ENCODE peak calls at places on chromosomes 16 and 17, in six cellular contexts. W is mammary epithelial cell, L is OCI-LY7, T is transverse colon, C is right atrium auricular region, G is heart right ventricle. Q is an unnamed sample.

GRCh38 chr16:66207864-66208226 is 158.6 kb upstream of the CDH5 start:
- DNase-seq in W (no peak), L (no peak), T (no peak), C (no peak), G (no peak), Q (no peak)

GRCh38 chr16:83475108-83475507 is 332.7 kb upstream of the HSBP1 start:
- DNase-seq in W (no peak), L (no peak), T (no peak), C (no peak), G (no peak), Q (no peak)

GRCh38 chr17:59725691-59726090 is 18.2 kb downstream of the VMP1 start:
- DNase-seq in W (no peak), L (no peak), T (no peak), C (no peak), G (no peak), Q (no peak)

GRCh38 chr17:66290097-66290722 is 12.2 kb upstream of the PRKCA start:
- DNase-seq in W (no peak), L (peak; percentile 26), T (no peak), C (no peak), G (no peak), Q (no peak)

GRCh38 chr16:55498101-55498500 is 10.8 kb upstream of the LPCAT2 start:
- DNase-seq in W (no peak), L (no peak), T (no peak), C (peak; percentile 56), G (no peak), Q (no peak)

GRCh38 chr16:23948949-23949392 is 113.2 kb downstream of the PRKCB start:
- DNase-seq in W (no peak), L (no peak), T (peak; percentile 53), C (no peak), G (no peak), Q (peak; percentile 19)

GRCh38 chr17:77332981-77333685 is 192.4 kb downstream of the SEC14L1 start:
- DNase-seq in W (peak; percentile 90), L (peak; percentile 63), T (no peak), C (peak; percentile 50), G (no peak), Q (peak; percentile 40)

GRCh38 chr16:3074860-3075545 is 9.6 kb downstream of the IL32 start:
- DNase-seq in W (no peak), L (peak; percentile 83), T (peak; percentile 63), C (no peak), G (no peak), Q (no peak)

GRCh38 chr17:59858167-59858790 is 34.5 kb downstream of the TUBD1 start:
- DNase-seq in W (no peak), L (no peak), T (no peak), C (no peak), G (no peak), Q (no peak)

GRCh38 chr17:7838291-7839075 is 4.5 kb downstream of the KDM6B start:
- DNase-seq in W (no peak), L (peak; percentile 91), T (peak; percentile 53), C (no peak), G (no peak), Q (peak; percentile 73)

GRCh38 chr16:17467923-17468540 is 2.7 kb downstream of the XYLT1 start:
- DNase-seq in W (peak; percentile 6), L (peak; percentile 63), T (peak; percentile 80), C (peak; percentile 74), G (peak; percentile 44), Q (peak; percentile 79)

GRCh38 chr17:29176500-29177351 is 3.5 kb downstream of the MYO18A start:
- DNase-seq in W (peak; percentile 64), L (peak; percentile 78), T (peak; percentile 82), C (no peak), G (peak; percentile 56), Q (no peak)

GRCh38 chr17:37714897-37715296 is 30.0 kb downstream of the HNF1B start:
- DNase-seq in W (no peak), L (no peak), T (no peak), C (no peak), G (no peak), Q (no peak)

GRCh38 chr17:42563543-42563942 is 1.6 kb downstream of the COASY start:
- DNase-seq in W (peak; percentile 51), L (no peak), T (peak; percentile 40), C (no peak), G (no peak), Q (no peak)

GRCh38 chr17:51166987-51167931 is 1.0 kb downstream of the NME2 start:
- DNase-seq in W (peak; percentile 36), L (peak; percentile 78), T (peak; percentile 64), C (peak; percentile 21), G (peak; percentile 56), Q (no peak)

GRCh38 chr17:43719578-43719977 is 39.0 kb downstream of the SOST start:
- DNase-seq in W (no peak), L (no peak), T (no peak), C (no peak), G (no peak), Q (no peak)

GRCh38 chr16:27253526-27253930 is 15.0 kb downstream of the NSMCE1 start:
- DNase-seq in W (peak; percentile 85), L (no peak), T (no peak), C (peak; percentile 57), G (no peak), Q (no peak)

GRCh38 chr17:49964539-49965521 is 4.2 kb upstream of the DLX4 start:
- DNase-seq in W (no peak), L (no peak), T (no peak), C (no peak), G (no peak), Q (no peak)

GRCh38 chr17:58755577-58756245 is at the start of gene PPM1E:
- DNase-seq in W (peak; percentile 16), L (peak; percentile 66), T (peak; percentile 12), C (no peak), G (peak; percentile 34), Q (no peak)

GRCh38 chr16:17803625-17804410 is 333.1 kb upstream of the XYLT1 start:
- DNase-seq in W (no peak), L (no peak), T (no peak), C (no peak), G (no peak), Q (no peak)

GRCh38 chr16:81626181-81626674 is 152.9 kb upstream of the PLCG2 start:
- DNase-seq in W (peak; percentile 76), L (no peak), T (no peak), C (no peak), G (no peak), Q (no peak)

GRCh38 chr17:67126983-67127382 is 82.6 kb downstream of the CACNG1 start:
- DNase-seq in W (no peak), L (no peak), T (no peak), C (no peak), G (no peak), Q (no peak)

GRCh38 chr17:64413505-64413904 is 22.8 kb upstream of the PECAM1 start:
- DNase-seq in W (no peak), L (peak; percentile 79), T (peak; percentile 40), C (no peak), G (no peak), Q (no peak)

GRCh38 chr17:68771867-68772515 is 170.8 kb upstream of the FAM20A start:
- DNase-seq in W (peak; percentile 39), L (peak; percentile 80), T (no peak), C (no peak), G (no peak), Q (no peak)

GRCh38 chr17:19978206-19978802 is 676 bp upstream of the AKAP10 start:
- DNase-seq in W (no peak), L (no peak), T (no peak), C (no peak), G (no peak), Q (no peak)

GRCh38 chr17:73343739-73344454 is 32.1 kb upstream of the CDC42EP4 start:
- DNase-seq in W (no peak), L (no peak), T (no peak), C (no peak), G (no peak), Q (no peak)

GRCh38 chr16:75621170-75621477 is 2.0 kb downstream of the ADAT1 start:
- DNase-seq in W (peak; percentile 12), L (peak; percentile 64), T (no peak), C (no peak), G (no peak), Q (no peak)
- TF ChIP-seq CTCF in W (peak; percentile 71), L (peak; percentile 89), T (peak; percentile 13), C (peak; percentile 19), G (peak; percentile 53), Q (peak; percentile 17)

GRCh38 chr17:55322451-55322985 is 57.8 kb downstream of the HLF start:
- DNase-seq in W (no peak), L (no peak), T (no peak), C (no peak), G (no peak), Q (no peak)

GRCh38 chr17:55323518-55324295 is 58.9 kb downstream of the HLF start:
- DNase-seq in W (no peak), L (no peak), T (no peak), C (no peak), G (no peak), Q (no peak)

GRCh38 chr17:55320594-55321506 is 56.1 kb downstream of the HLF start:
- DNase-seq in W (peak; percentile 65), L (no peak), T (no peak), C (no peak), G (no peak), Q (no peak)

GRCh38 chr17:55319933-55320593 is 55.3 kb downstream of the HLF start:
- DNase-seq in W (no peak), L (no peak), T (no peak), C (no peak), G (no peak), Q (no peak)

DNA sequence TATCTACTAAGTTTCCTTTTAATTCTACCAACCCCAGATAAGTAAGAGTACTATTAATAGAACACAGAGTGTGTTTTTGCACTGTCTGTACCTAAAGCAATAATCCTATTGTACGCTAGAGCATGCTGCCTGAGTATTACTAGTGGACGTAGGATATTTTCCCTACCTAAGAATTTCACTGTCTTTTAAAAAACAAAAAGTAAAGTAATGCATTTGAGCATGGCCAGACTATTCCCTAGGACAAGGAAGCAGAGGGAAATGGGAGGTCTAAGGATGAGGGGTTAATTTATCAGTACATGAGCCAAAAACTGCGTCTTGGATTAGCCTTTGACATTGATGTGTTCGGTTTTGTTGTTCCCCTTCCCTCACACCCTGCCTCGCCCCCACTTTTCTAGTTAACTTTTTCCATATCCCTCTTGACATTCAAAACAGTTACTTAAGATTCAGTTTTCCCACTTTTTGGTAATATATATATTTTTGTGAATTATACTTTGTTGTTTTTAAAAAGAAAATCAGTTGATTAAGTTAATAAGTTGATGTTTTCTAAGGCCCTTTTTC is 56.8 kb downstream of the HLF start:
- DNase-seq in W (no peak), L (no peak), T (no peak), C (no peak), G (no peak), Q (no peak)
- H3K27ac ChIP-seq in W (no peak overlapping the region), L (no peak overlapping the region), T (no peak overlapping the region), C (peak overlapping the region; percentile 54), G (no peak overlapping the region), Q (no peak overlapping the region)

GRCh38 chr16:57798953-57799618 is 3.2 kb downstream of the KIFC3 start:
- DNase-seq in W (no peak), L (no peak), T (no peak), C (no peak), G (no peak), Q (no peak)
- H3K4me3 ChIP-seq in W (no peak overlapping the region), L (no peak overlapping the region), T (no peak overlapping the region), C (no peak overlapping the region), G (no peak overlapping the region), Q (no peak overlapping the region)

DNA sequence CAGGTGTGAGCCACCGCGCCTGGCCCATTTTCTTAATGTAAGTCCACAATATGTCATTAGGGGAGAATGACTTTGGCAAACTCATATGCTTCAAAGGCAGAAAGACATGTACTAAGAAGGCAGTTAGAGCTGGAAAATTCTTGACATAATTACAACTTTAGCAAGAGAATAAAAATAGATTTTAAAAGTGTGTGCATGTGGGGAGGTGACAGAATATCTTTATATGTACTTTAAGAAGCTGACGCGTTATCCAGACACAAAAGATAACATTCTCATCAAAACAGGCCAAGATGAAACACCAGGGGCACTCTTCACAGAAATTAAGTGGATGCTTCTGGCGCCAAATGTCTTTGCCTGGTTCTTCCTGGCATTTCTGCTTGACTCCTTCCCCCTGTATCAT is 28.2 kb downstream of the GJC1 start:
- DNase-seq in W (no peak), L (no peak), T (no peak), C (no peak), G (no peak), Q (no peak)
- TF ChIP-seq CTCF in W (no peak), L (no peak), T (no peak), C (no peak), G (no peak), Q (no peak)

Q was measured in coronary artery.